ENCODE peak calls at places on chromosome 2, in seven cellular contexts. C is mammary epithelial cell, U is HepG2, L is GM23248, G is NT2/D1, A is Karpas-422, F is K562. T is an unnamed sample.

GRCh38 chr2:20452551-20452950 is 5.7 kb downstream of the RHOB start:
- DNase-seq in C (peak; percentile 66), L (peak; percentile 83), G (no peak), F (no peak), U (peak; percentile 65), A (no peak), T (peak; percentile 44)

GRCh38 chr2:61995515-61995914 is 90.0 kb downstream of the COMMD1 start:
- DNase-seq in L (no peak), A (no peak), C (no peak), F (peak; percentile 17), U (no peak), G (no peak), T (no peak)

GRCh38 chr2:10646153-10646552 is 43.6 kb downstream of the NOL10 start:
- DNase-seq in F (no peak), C (no peak), U (peak; percentile 25), L (no peak), A (no peak), G (no peak), T (peak; percentile 21)

GRCh38 chr2:33552758-33553461 is 46.2 kb downstream of the FAM98A start:
- DNase-seq in G (no peak), L (peak; percentile 30), F (no peak), C (no peak), U (peak; percentile 73), A (no peak), T (peak; percentile 61)

GRCh38 chr2:200698217-200698616 is 112.4 kb downstream of the AOX1 start:
- DNase-seq in C (no peak), A (no peak), F (no peak), L (no peak), G (no peak), U (no peak), T (no peak)

GRCh38 chr2:43073373-43073772 is 153.0 kb downstream of the ZFP36L2 start:
- DNase-seq in L (peak; percentile 80), F (peak; percentile 71), U (no peak), G (no peak), A (no peak), C (peak; percentile 94), T (peak; percentile 46)

GRCh38 chr2:128359841-128360240 is 41.2 kb upstream of the HS6ST1 start:
- DNase-seq in L (no peak), A (no peak), C (no peak), U (no peak), F (no peak), G (no peak), T (no peak)

GRCh38 chr2:18094277-18094676 is 215.8 kb downstream of the KCNS3 start:
- DNase-seq in G (no peak), C (no peak), U (no peak), F (no peak), L (peak; percentile 4), A (no peak), T (no peak)

GRCh38 chr2:96241227-96241626 is 24.6 kb downstream of the TMEM127 start:
- DNase-seq in A (peak; percentile 80), L (no peak), C (no peak), U (no peak), G (no peak), F (no peak), T (no peak)

GRCh38 chr2:214005337-214005736 is 405.5 kb upstream of the VWC2L start:
- DNase-seq in L (peak; percentile 11), A (no peak), G (no peak), C (no peak), F (no peak), U (no peak), T (peak; percentile 9)

GRCh38 chr2:100876231-100876860 is 56.4 kb downstream of the NPAS2 start:
- DNase-seq in F (no peak), G (no peak), U (no peak), A (no peak), L (no peak), C (no peak), T (peak; percentile 42)

GRCh38 chr2:196421880-196422279 is 217.6 kb upstream of the CCDC150 start:
- DNase-seq in U (no peak), A (peak; percentile 22), L (no peak), G (no peak), C (no peak), F (no peak), T (no peak)

GRCh38 chr2:65728477-65729180 is 296.2 kb upstream of the SPRED2 start:
- DNase-seq in U (no peak), F (no peak), A (no peak), C (peak; percentile 66), L (no peak), G (no peak), T (no peak)

GRCh38 chr2:26245231-26245732 is 543 bp downstream of the HADHB start:
- DNase-seq in L (peak; percentile 74), G (no peak), A (peak; percentile 77), C (peak; percentile 69), U (peak; percentile 44), F (peak; percentile 15), T (peak; percentile 16)

DNA sequence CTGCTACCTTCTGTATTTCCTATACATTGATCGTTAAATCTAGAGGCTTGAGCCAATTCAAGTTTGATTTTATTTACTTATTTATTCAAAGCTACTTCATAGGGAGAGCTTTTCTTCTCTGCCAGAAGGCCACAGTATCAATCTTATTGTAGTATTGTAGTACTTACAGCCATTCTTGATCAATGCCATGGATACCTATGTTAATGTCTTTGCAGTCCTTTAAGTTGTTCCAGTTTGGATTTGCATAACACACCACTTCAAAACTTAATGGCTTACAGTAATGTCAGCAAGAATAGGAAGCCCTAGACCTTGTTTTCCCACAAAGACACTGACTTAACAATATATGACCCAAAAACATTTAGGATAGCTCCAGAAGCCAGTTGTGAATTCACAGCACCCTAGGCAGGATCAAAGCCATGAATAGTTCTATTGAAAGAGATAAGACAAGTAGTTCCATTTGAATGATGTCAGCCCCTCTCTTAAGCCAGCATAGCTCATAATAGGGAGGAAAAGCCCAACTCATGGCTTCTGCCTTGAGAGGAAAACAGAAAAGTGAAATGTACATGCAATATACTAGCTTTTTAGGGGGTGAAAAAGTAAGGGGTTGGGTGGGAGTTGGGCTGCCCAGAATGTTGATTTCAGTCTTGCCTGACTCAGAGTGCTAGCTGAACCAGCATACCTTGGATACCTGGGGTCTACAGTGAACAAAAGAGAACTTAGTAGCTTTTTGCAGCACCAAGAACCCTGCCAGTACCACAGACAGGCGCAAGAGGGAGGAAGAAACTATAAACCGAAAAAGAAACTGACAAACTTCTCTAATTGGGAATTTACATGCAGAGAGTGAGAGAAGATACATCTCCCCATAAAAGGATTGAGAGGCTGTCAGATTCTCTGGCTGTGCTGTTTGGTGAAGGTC is 101.4 kb downstream of the CAMKMT start:
- DNase-seq in L (no peak), U (no peak), G (peak; percentile 35), A (no peak), F (no peak), C (no peak), T (no peak)
- H3K9ac ChIP-seq in L (no peak overlapping the region), U (no peak overlapping the region), G (no peak overlapping the region), A (no peak overlapping the region), F (no peak overlapping the region), C (no peak overlapping the region), T (no peak overlapping the region)

GRCh38 chr2:54310961-54311360 is 54.9 kb upstream of the TSPYL6 start:
- DNase-seq in L (no peak), U (no peak), F (no peak), C (no peak), A (no peak), G (no peak), T (no peak)

GRCh38 chr2:54308186-54308585 is 52.2 kb upstream of the TSPYL6 start:
- DNase-seq in F (no peak), G (no peak), L (no peak), C (no peak), A (no peak), U (no peak), T (no peak)

GRCh38 chr2:54313147-54313546 is 57.1 kb upstream of the TSPYL6 start:
- DNase-seq in F (no peak), U (no peak), A (no peak), G (no peak), C (no peak), L (no peak), T (no peak)

GRCh38 chr2:54308782-54309181 is 52.8 kb upstream of the TSPYL6 start:
- DNase-seq in F (no peak), A (no peak), L (no peak), C (no peak), G (no peak), U (peak; percentile 48), T (no peak)

DNA sequence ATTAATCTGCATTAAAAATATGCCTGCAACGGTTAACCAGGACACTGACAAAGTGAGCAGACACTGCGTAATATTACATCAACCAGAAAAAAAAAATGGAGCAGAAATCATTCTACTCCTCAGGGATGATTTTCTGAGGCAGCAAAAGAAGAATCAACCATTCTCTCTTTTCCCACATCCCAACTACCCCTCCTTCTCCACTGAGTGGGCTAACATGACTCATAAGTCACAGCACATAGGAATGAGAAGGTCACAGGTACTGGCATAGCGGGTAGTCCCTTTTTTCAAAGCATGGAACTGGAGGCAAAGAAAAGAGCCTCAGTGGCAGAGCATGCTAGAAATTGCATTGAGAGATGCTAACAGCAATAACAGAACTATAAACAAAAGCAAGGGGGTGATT is 54.3 kb upstream of the TSPYL6 start:
- DNase-seq in A (no peak), U (peak; percentile 87), G (no peak), F (no peak), C (no peak), L (peak; percentile 37), T (peak; percentile 14)
- H3K4me3 ChIP-seq in A (no peak overlapping the region), U (no peak overlapping the region), G (no peak overlapping the region), F (no peak overlapping the region), C (no peak overlapping the region), L (no peak overlapping the region), T (no peak overlapping the region)

GRCh38 chr2:216344206-216344957 is 27.9 kb downstream of the MARCHF4 start:
- DNase-seq in C (no peak), L (peak; percentile 85), A (no peak), G (no peak), U (no peak), F (no peak), T (no peak)
- H3K9ac ChIP-seq in C (no peak overlapping the region), L (peak overlapping the region; percentile 40), A (no peak overlapping the region), G (no peak overlapping the region), U (no peak overlapping the region), F (no peak overlapping the region), T (no peak overlapping the region)

GRCh38 chr2:197427986-197428385 is 6.8 kb downstream of the SF3B1 start:
- DNase-seq in F (no peak), L (no peak), G (no peak), C (no peak), U (no peak), A (no peak), T (no peak)

GRCh38 chr2:197435598-197436435 is 989 bp upstream of the SF3B1 start:
- DNase-seq in F (peak; percentile 17), A (no peak), G (no peak), U (peak; percentile 36), L (no peak), C (peak; percentile 5), T (no peak)

GRCh38 chr2:197434541-197435513 is at the start of gene SF3B1:
- DNase-seq in A (peak; percentile 99), F (peak; percentile 92), G (peak; percentile 97), U (peak; percentile 97), C (peak; percentile 98), L (peak; percentile 98), T (peak; percentile 93)

GRCh38 chr2:197433770-197434438 is 924 bp downstream of the SF3B1 start:
- DNase-seq in G (no peak), C (no peak), L (peak; percentile 51), A (peak; percentile 59), F (no peak), U (no peak), T (peak; percentile 18)

DNA sequence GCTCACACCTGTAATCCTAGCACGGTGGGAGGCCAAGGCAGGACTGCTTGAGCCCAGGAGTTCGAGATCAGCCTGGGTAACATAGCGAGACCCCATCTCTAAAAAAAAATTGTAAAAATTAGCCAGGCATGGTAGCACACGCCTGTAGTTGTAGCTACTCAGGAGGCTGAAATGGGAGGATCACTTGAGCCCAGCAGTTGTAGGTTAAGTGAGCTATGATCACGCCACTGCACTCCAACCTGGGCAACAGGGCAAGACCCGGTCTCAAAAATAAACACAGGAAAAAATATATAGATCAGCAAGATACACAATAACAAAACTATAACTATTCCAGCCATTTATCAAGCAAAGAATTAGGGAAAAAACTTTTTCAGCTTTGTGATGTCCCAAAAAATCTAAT is 3.0 kb downstream of the SF3B1 start:
- DNase-seq in L (no peak), F (no peak), U (no peak), C (no peak), G (no peak), A (no peak), T (no peak)
- H3K4me3 ChIP-seq in L (peak overlapping the region; percentile 82), F (peak overlapping the region; percentile 12), U (peak overlapping the region; percentile 99), C (no peak overlapping the region), G (no peak overlapping the region), A (no peak overlapping the region), T (no peak overlapping the region)

T was measured in astrocyte.